ENCODE peak calls at places on chromosomes 6 and 20, in four cellular contexts. W is retinal pigment epithelial cell, A is fibroblast of mammary gland, S is GM04504. L is an unnamed sample.

GRCh38 chr6:145836170-145836569 is 21.6 kb upstream of the FBXO30 start:
- DNase-seq in S (peak), A (peak), W (no peak), L (no peak)

GRCh38 chr6:31680841-31681671 is at the start of gene LY6G5C:
- DNase-seq in S (peak), W (peak), A (peak), L (peak)

GRCh38 chr6:142385352-142385751 is 83.5 kb downstream of the ADGRG6 start:
- DNase-seq in W (no peak), S (no peak), A (no peak), L (no peak)

GRCh38 chr6:13445744-13446115 is 41.7 kb downstream of the GFOD1 start:
- DNase-seq in A (no peak), S (no peak), W (no peak), L (no peak)

GRCh38 chr6:81996414-81996813 is 243.9 kb upstream of the TENT5A start:
- DNase-seq in S (no peak), W (no peak), A (peak), L (no peak)

GRCh38 chr20:5714261-5715041 is 35.8 kb upstream of the SHLD1 start:
- DNase-seq in A (no peak), W (no peak), S (no peak), L (no peak)

GRCh38 chr6:37679539-37680476 is 17.9 kb downstream of the MDGA1 start:
- DNase-seq in S (no peak), A (no peak), W (no peak), L (peak)

GRCh38 chr6:15065603-15066002 is 180.3 kb upstream of the JARID2 start:
- DNase-seq in S (peak), A (peak), W (peak), L (no peak)

GRCh38 chr6:148358196-148358785 is 15.7 kb downstream of the SASH1 start:
- DNase-seq in W (no peak), A (peak), S (no peak), L (no peak)

GRCh38 chr6:52746213-52746612 is 17.1 kb downstream of the GSTA2 start:
- DNase-seq in A (no peak), S (no peak), W (no peak), L (no peak)

GRCh38 chr6:24522090-24522820 is 27.5 kb downstream of the ALDH5A1 start:
- DNase-seq in A (peak), S (no peak), W (no peak), L (peak)

GRCh38 chr6:107560657-107561056 is 70.7 kb downstream of the SOBP start:
- DNase-seq in A (peak), W (no peak), S (no peak), L (no peak)

GRCh38 chr20:18504479-18505060 is 3.2 kb upstream of the SEC23B start:
- DNase-seq in S (no peak), A (peak), W (no peak), L (no peak)

GRCh38 chr6:72712921-72713320 is 91.1 kb downstream of the KCNQ5 start:
- DNase-seq in A (no peak), S (no peak), W (no peak), L (no peak)

GRCh38 chr6:43303751-43304331 is 4.8 kb downstream of the CRIP3 start:
- DNase-seq in S (no peak), A (no peak), W (no peak), L (no peak)

GRCh38 chr6:42710316-42710715 is 12.1 kb downstream of the PRPH2 start:
- DNase-seq in S (no peak), W (peak), A (no peak), L (no peak)

GRCh38 chr6:158011980-158012566 is 30.4 kb downstream of the SYNJ2 start:
- DNase-seq in A (no peak), W (no peak), S (no peak), L (no peak)

GRCh38 chr20:38270869-38271608 is 10.5 kb upstream of the KIAA1755 start:
- DNase-seq in A (peak), S (peak), W (peak), L (peak)

GRCh38 chr6:39823187-39823815 is 31.1 kb downstream of the DAAM2 start:
- DNase-seq in A (peak), S (no peak), W (no peak), L (no peak)

GRCh38 chr20:59018817-59019216 is 412 bp upstream of the TUBB1 start:
- DNase-seq in A (no peak), W (no peak), S (no peak), L (no peak)

GRCh38 chr6:106974337-106974998 is at the start of gene CD24:
- DNase-seq in A (no peak), W (no peak), S (no peak), L (no peak)

GRCh38 chr6:21381336-21381963 is 212.1 kb upstream of the SOX4 start:
- DNase-seq in W (no peak), S (no peak), A (no peak), L (no peak)

GRCh38 chr6:157240059-157240959 is 83.0 kb downstream of the TMEM242 start:
- DNase-seq in S (peak), W (no peak), A (peak), L (no peak)

GRCh38 chr6:90025418-90026089 is 131.3 kb downstream of the GJA10 start:
- DNase-seq in A (peak), S (peak), W (no peak), L (peak)

GRCh38 chr6:27019651-27020552 is 227.6 kb upstream of the PRSS16 start:
- DNase-seq in S (peak), A (peak), W (peak), L (peak)